ENCODE peak calls at places on chromosomes 5 and 9, in eight cellular contexts. B is HFFc6, S is AG09309, H is fibroblast of mammary gland, T is uterus, Q is neural progenitor cell, C is hepatocyte, E is fibroblast of pulmonary artery. A is an unnamed sample.

GRCh38 chr9:110880123-110880522 is 158.1 kb downstream of the LPAR1 start:
- DNase-seq in C (no peak), E (peak; percentile 64), S (peak; percentile 71), B (peak; percentile 15), H (peak; percentile 96), T (no peak), Q (peak; percentile 35), A (no peak)

GRCh38 chr5:64318175-64318574 is 152.5 kb downstream of the RNF180 start:
- DNase-seq in H (no peak), T (no peak), S (no peak), Q (no peak), C (no peak), E (no peak), B (no peak), A (no peak)

GRCh38 chr5:66595877-66596790 is at the start of gene MAST4:
- DNase-seq in T (peak; percentile 90), S (peak; percentile 39), E (peak; percentile 91), Q (peak; percentile 96), H (peak; percentile 76), B (peak; percentile 69), C (peak; percentile 91), A (peak; percentile 92)

GRCh38 chr9:77290373-77290772 is 113.0 kb downstream of the VPS13A start:
- DNase-seq in H (no peak), B (no peak), C (no peak), S (no peak), E (peak; percentile 20), Q (no peak), T (no peak), A (no peak)

GRCh38 chr9:91978739-91979414 is 28.8 kb upstream of the ROR2 start:
- DNase-seq in S (peak; percentile 71), C (peak; percentile 43), Q (peak; percentile 71), E (peak; percentile 91), B (peak; percentile 83), T (no peak), H (peak; percentile 86), A (peak; percentile 39)

GRCh38 chr9:81825831-81826540 is 102.2 kb upstream of the SPATA31D4 start:
- DNase-seq in T (no peak), C (no peak), H (no peak), Q (peak; percentile 39), E (peak; percentile 32), B (no peak), S (no peak), A (no peak)

GRCh38 chr9:86181379-86182315 is 77.8 kb downstream of the C9orf153 start:
- DNase-seq in H (no peak), E (no peak), S (no peak), B (no peak), T (no peak), C (no peak), Q (no peak), A (no peak)

GRCh38 chr9:126927419-126927818 is 12.8 kb downstream of the RALGPS1 start:
- DNase-seq in C (peak; percentile 40), B (no peak), E (no peak), T (no peak), S (no peak), Q (no peak), H (no peak), A (no peak)

GRCh38 chr9:36932198-36932597 is 101.9 kb downstream of the PAX5 start:
- DNase-seq in H (no peak), B (no peak), T (no peak), Q (no peak), S (no peak), E (no peak), C (no peak), A (no peak)

GRCh38 chr9:27618066-27618465 is 44.8 kb upstream of the C9orf72 start:
- DNase-seq in H (no peak), B (no peak), S (no peak), T (no peak), C (no peak), E (no peak), Q (no peak), A (no peak)

GRCh38 chr5:88888799-88889164 is 5.8 kb upstream of the MEF2C start:
- DNase-seq in T (no peak), Q (no peak), C (no peak), B (no peak), E (no peak), S (no peak), H (no peak), A (no peak)

GRCh38 chr5:134529460-134529859 is 4.0 kb downstream of the JADE2 start:
- DNase-seq in H (no peak), T (no peak), E (no peak), C (no peak), S (no peak), B (no peak), Q (no peak), A (no peak)

GRCh38 chr9:117437283-117437682 is 22.4 kb upstream of the ASTN2 start:
- DNase-seq in T (no peak), H (no peak), E (no peak), Q (no peak), C (no peak), B (no peak), S (no peak), A (no peak)

GRCh38 chr5:10562202-10563131 is 1.4 kb upstream of the ANKRD33B start:
- DNase-seq in E (no peak), T (no peak), S (no peak), Q (no peak), H (no peak), C (no peak), B (no peak), A (no peak)

GRCh38 chr5:36777105-36777757 is 99.3 kb upstream of the NIPBL start:
- DNase-seq in H (peak; percentile 35), T (no peak), C (peak; percentile 75), E (peak; percentile 53), S (no peak), Q (peak; percentile 64), B (no peak), A (peak; percentile 37)

DNA sequence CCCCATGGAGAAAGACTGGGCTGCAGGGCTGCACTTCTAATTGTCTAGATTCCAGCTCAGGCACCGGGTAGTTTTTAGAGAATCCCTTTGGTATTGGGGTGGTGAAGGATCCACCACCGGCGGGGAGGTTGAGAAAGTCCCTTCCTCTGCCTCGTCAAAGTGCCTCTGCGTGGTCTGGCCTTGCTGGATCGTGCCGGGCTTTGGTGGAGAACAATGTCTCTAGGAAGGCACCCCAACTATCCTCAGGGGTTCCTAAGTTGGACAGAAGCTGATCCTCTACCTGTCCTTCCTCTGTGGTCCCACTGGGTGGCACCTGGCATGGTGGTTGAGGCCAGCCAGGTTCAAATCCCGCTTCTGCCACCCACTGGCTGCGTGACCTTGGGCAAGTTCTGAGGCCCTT is 7.3 kb upstream of the AMBP start:
- DNase-seq in C (no peak), E (no peak), H (no peak), B (no peak), T (peak; percentile 5), S (no peak), Q (no peak), A (no peak)
- TF ChIP-seq CTCF in C (no peak), E (no peak), H (no peak), B (no peak), T (no peak), S (no peak), Q (no peak), A (no peak)

GRCh38 chr9:97398999-97399758 is 12.7 kb upstream of the TDRD7 start:
- DNase-seq in H (peak; percentile 80), S (peak; percentile 21), E (peak; percentile 78), B (peak; percentile 74), C (peak; percentile 89), T (peak; percentile 39), Q (peak; percentile 76), A (peak; percentile 80)

GRCh38 chr9:97405551-97405950 is 6.3 kb upstream of the TDRD7 start:
- DNase-seq in C (no peak), S (no peak), T (no peak), B (no peak), E (no peak), H (no peak), Q (no peak), A (no peak)

GRCh38 chr9:97408562-97408961 is 3.3 kb upstream of the TDRD7 start:
- DNase-seq in S (no peak), H (no peak), Q (no peak), T (no peak), E (no peak), C (no peak), B (no peak), A (no peak)

GRCh38 chr9:97406620-97407177 is 5.2 kb upstream of the TDRD7 start:
- DNase-seq in S (no peak), E (no peak), C (no peak), Q (peak; percentile 91), B (no peak), T (no peak), H (no peak), A (no peak)

DNA sequence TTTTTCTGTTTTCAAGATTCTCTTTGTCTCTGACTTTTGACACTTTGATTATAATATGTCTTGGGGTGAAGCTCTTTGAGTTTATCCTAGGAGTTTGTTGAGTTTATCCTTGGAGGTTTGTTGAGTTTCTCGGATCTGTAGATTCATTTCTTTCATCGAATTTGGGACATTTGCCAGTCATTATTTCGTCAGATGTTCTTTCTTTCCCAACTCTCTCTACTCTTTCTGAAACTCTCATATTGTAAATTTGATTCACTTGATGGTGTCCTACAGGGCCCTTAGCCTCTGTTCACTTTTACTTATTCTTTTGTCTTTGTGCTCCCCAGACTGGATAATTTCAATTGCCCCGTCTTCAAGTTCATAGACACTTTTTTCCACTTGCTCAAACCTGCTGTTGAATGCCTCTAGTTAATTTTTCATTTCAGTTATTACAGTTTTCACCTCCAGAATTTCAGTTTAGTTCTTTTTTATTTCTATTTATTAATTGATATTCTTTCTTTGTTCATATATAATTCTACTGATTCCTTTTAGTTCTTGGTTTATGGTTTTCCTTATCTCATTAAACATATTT is 8.1 kb upstream of the TDRD7 start:
- DNase-seq in T (no peak), H (no peak), S (no peak), Q (no peak), E (no peak), C (no peak), B (no peak), A (no peak)
- TF ChIP-seq CTCF in T (no peak), H (no peak), S (no peak), Q (no peak), E (no peak), C (no peak), B (no peak), A (no peak)

GRCh38 chr5:91212336-91213092 is 170.6 kb downstream of the ARRDC3 start:
- DNase-seq in B (peak; percentile 94), E (peak; percentile 88), C (peak; percentile 83), S (peak; percentile 94), Q (no peak), H (peak; percentile 99), T (peak; percentile 68), A (no peak)

GRCh38 chr5:91207248-91207647 is 175.9 kb downstream of the ARRDC3 start:
- DNase-seq in T (no peak), C (no peak), Q (no peak), H (peak; percentile 40), E (peak; percentile 23), B (peak; percentile 41), S (no peak), A (no peak)

GRCh38 chr5:91206103-91206502 is 177.0 kb downstream of the ARRDC3 start:
- DNase-seq in B (no peak), C (no peak), H (peak; percentile 57), S (no peak), T (no peak), Q (no peak), E (no peak), A (no peak)

GRCh38 chr5:91206734-91207133 is 176.4 kb downstream of the ARRDC3 start:
- DNase-seq in B (peak; percentile 74), T (no peak), Q (no peak), C (no peak), H (peak; percentile 90), S (peak; percentile 18), E (peak; percentile 66), A (no peak)
- TF ChIP-seq CTCF in B (no peak), T (no peak), Q (no peak), C (no peak), H (no peak), S (no peak), E (no peak), A (no peak)

GRCh38 chr9:98289811-98290210 is 34.4 kb upstream of the TBC1D2 start:
- DNase-seq in B (no peak), T (no peak), E (no peak), Q (no peak), S (no peak), C (no peak), H (no peak), A (no peak)
- TF ChIP-seq CTCF in B (no peak), T (no peak), E (no peak), Q (no peak), S (no peak), C (no peak), H (no peak), A (no peak)

A was measured in glutamatergic neuron.